ENCODE peak calls at places on chromosomes 7 and 10, in ten cellular contexts. O is lower lobe of right lung, B is endothelial cell, E is fibroblast of villous mesenchyme, M is colonic mucosa, I is ovary, T is esophagus muscularis mucosa, Z is lung, Y is cardiac muscle cell, K is neural crest cell. F is an unnamed sample.

GRCh38 chr7:18357691-18358090 is 137.9 kb upstream of the HDAC9 start:
- DNase-seq in I (no peak), K (no peak), E (no peak), T (no peak), Z (no peak), Y (peak), O (no peak), M (no peak), B (no peak), F (no peak)

GRCh38 chr10:101538481-101538880 is 49.6 kb downstream of the POLL start:
- DNase-seq in Z (no peak), I (no peak), O (no peak), B (no peak), T (no peak), E (no peak), Y (no peak), M (no peak), K (no peak), F (no peak)

GRCh38 chr7:103051520-103051919 is 23.1 kb downstream of the FBXL13 start:
- DNase-seq in Z (no peak), O (no peak), B (no peak), T (no peak), M (no peak), K (no peak), E (no peak), I (no peak), Y (no peak), F (no peak)

GRCh38 chr7:151863386-151864079 is 13.4 kb downstream of the PRKAG2 start:
- DNase-seq in E (no peak), M (no peak), Y (no peak), K (no peak), I (no peak), T (no peak), Z (no peak), B (no peak), O (no peak), F (no peak)

GRCh38 chr10:113493195-113493594 is 59.7 kb upstream of the HABP2 start:
- DNase-seq in Z (no peak), E (no peak), M (no peak), T (no peak), B (no peak), Y (no peak), O (no peak), K (no peak), I (no peak), F (peak)

GRCh38 chr10:71643904-71644303 is 75.7 kb downstream of the C10orf105 start:
- DNase-seq in I (no peak), O (no peak), B (no peak), Z (no peak), K (no peak), Y (no peak), E (no peak), T (no peak), M (no peak), F (no peak)

GRCh38 chr7:82317257-82317721 is 126.3 kb downstream of the CACNA2D1 start:
- DNase-seq in M (no peak), Z (no peak), T (no peak), Y (no peak), O (no peak), B (no peak), E (no peak), I (no peak), K (no peak), F (no peak)

GRCh38 chr7:91446819-91447218 is 182.6 kb downstream of the FZD1 start:
- DNase-seq in K (no peak), I (no peak), O (no peak), Z (no peak), M (no peak), E (no peak), T (no peak), Y (peak), B (no peak), F (no peak)

GRCh38 chr7:17558558-17559332 is 260.3 kb downstream of the AHR start:
- DNase-seq in E (peak), K (no peak), M (peak), T (no peak), O (no peak), I (no peak), Z (peak), Y (no peak), B (no peak), F (no peak)

GRCh38 chr10:32163076-32163773 is 107.0 kb upstream of the KIF5B start:
- DNase-seq in O (no peak), K (no peak), Y (no peak), B (no peak), T (no peak), E (no peak), I (no peak), M (no peak), Z (no peak), F (no peak)

GRCh38 chr7:54827719-54828118 is 68.7 kb upstream of the SEC61G start:
- DNase-seq in T (no peak), Y (no peak), E (no peak), I (no peak), Z (no peak), O (no peak), K (no peak), M (no peak), B (no peak), F (no peak)

GRCh38 chr10:49746626-49747302 is 15.4 kb downstream of the OGDHL start:
- DNase-seq in Y (no peak), O (no peak), K (no peak), M (no peak), B (no peak), E (no peak), I (no peak), T (no peak), Z (no peak), F (no peak)

DNA sequence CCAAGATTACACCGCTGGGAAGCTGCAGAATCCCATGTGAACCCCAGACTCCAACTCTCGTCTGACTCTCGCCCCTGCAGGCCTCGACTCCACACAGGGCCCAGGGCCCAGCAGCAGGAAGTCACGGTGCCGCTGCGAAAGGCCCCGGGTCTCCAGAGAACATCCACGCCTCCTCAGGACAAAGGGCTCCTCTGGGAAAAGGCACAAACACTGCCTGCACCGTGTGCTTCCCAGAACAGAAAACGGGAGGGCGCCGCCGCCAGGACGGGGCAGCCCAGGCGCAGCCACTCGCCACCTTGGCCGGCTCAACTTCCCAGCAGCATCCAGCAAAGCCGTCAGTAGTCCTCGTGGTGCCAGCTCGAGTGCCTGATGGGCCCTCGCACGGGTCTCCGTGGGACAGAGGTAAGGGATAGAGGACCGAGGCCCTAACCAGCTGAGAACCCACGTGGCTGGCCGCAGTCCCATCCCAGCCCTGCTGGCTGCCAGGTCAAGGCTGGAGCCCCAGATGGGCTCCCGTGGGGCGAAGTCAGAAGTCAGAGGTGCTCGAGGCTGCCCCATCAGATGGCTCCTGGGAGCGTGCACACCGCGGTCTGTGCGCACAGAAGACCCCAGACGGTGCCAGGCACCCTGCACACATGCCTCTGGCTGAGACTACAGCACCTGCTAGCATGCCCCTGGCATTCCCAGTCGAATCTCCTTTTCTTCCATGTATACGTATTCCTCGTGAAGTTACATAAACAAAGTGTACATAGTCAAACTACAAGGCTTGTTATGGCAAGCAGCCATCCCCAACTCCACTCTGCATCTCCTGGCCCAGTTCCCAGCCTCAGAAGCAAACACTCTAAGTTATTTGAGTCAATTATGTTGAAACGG is 60.2 kb downstream of the MAD1L1 start:
- DNase-seq in Z (peak), M (peak), K (no peak), Y (peak), B (no peak), I (peak), E (peak), T (no peak), O (no peak), F (peak)
- TF ChIP-seq CTCF in Z (no peak), M (no peak), K (no peak), Y (no peak), B (no peak), I (no peak), E (no peak), T (no peak), O (no peak), F (no peak)

GRCh38 chr7:106947244-106947728 is 82.2 kb downstream of the PIK3CG start:
- DNase-seq in Z (peak), M (peak), B (peak), O (no peak), Y (peak), I (peak), K (peak), E (peak), T (no peak), F (peak)
- TF ChIP-seq CTCF in Z (peak), M (peak), B (peak), O (peak), Y (peak), I (peak), K (peak), E (peak), T (peak), F (peak)

GRCh38 chr10:78260675-78261074 is 227.0 kb downstream of the RPS24 start:
- DNase-seq in O (no peak), I (no peak), B (no peak), Z (no peak), T (no peak), M (no peak), E (no peak), K (no peak), Y (no peak), F (no peak)

GRCh38 chr10:78258303-78259030 is 224.8 kb downstream of the RPS24 start:
- DNase-seq in Y (no peak), T (no peak), E (no peak), O (peak), Z (peak), K (no peak), M (no peak), I (no peak), B (no peak), F (no peak)

GRCh38 chr10:78259394-78259793 is 225.7 kb downstream of the RPS24 start:
- DNase-seq in O (peak), T (no peak), E (no peak), M (no peak), B (no peak), Z (no peak), Y (no peak), I (no peak), K (no peak), F (no peak)

GRCh38 chr10:78261291-78261690 is 227.6 kb downstream of the RPS24 start:
- DNase-seq in Z (no peak), O (no peak), B (no peak), Y (no peak), M (no peak), T (no peak), K (no peak), E (no peak), I (no peak), F (no peak)

DNA sequence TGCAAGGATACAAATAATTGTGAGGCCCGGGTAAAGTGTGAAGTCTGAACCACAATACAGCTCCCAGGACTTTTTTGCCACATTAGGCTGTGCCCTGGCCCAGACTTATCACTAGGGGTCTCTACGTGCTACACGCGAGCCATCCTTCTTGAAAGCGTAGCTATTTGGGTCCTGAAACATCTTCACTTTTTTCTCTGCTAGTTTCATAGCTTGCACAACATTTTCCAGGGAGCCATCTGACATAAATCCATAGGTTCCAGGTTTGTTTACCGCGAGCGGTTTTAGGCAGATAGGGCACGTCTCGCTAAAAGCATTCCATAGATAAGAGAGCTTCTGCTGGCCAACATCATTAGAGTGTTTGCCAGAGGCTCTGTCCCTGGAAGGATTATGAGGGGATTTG is 226.5 kb downstream of the RPS24 start:
- DNase-seq in O (no peak), Y (peak), E (peak), Z (no peak), M (no peak), B (no peak), I (no peak), K (no peak), T (no peak), F (no peak)
- TF ChIP-seq CTCF in O (no peak), Y (peak), E (peak), Z (no peak), M (no peak), B (no peak), I (no peak), K (peak), T (no peak), F (no peak)

DNA sequence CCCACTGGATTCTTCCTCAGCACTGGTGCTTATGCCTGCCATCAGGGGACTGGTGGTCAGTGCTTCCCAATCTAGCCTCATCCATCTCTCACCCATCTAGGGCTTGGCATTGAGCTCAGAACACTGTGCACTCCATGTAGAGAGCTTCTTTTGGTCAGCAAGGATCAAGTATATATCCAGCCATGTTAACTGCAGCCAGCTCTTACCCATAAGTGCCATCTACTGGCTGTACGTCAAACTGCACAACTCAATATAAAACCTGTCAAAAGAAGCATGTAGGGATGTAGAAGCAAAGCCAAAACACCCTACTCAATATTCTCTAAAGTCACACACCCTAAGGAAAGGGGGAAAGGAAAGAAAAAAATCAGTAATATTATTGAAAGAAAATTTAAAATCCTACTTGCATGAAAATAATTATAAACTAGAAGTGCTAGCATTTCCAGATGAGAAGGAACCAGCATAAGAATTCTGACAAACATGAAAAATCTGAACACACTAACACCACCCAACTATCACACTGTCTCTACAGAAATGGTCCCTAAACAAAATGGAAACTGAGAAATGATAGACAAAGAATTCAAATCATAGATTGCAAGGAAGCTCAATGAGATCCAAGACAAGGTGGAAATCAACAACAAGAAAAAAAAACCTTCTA is 531.1 kb upstream of the STEAP1 start:
- DNase-seq in K (no peak), M (no peak), E (peak), Y (peak), I (peak), B (peak), Z (no peak), T (no peak), O (no peak), F (no peak)
- TF ChIP-seq CTCF in K (peak), M (peak), E (peak), Y (peak), I (peak), B (peak), Z (peak), T (no peak), O (peak), F (peak)

GRCh38 chr10:130568246-130568645 is 432.1 kb downstream of the GLRX3 start:
- DNase-seq in M (no peak), T (no peak), B (no peak), I (no peak), O (peak), Z (no peak), E (no peak), Y (no peak), K (no peak), F (no peak)

GRCh38 chr10:130571674-130572073 is 435.5 kb downstream of the GLRX3 start:
- DNase-seq in T (no peak), E (no peak), M (no peak), I (no peak), O (no peak), K (no peak), B (no peak), Z (no peak), Y (no peak), F (no peak)

GRCh38 chr10:130567436-130567835 is 431.2 kb downstream of the GLRX3 start:
- DNase-seq in Y (no peak), K (no peak), I (no peak), Z (no peak), T (no peak), O (no peak), B (no peak), E (no peak), M (no peak), F (no peak)

GRCh38 chr10:130573446-130573845 is 437.3 kb downstream of the GLRX3 start:
- DNase-seq in Y (no peak), O (no peak), M (no peak), B (no peak), T (no peak), Z (no peak), I (no peak), K (no peak), E (no peak), F (no peak)

DNA sequence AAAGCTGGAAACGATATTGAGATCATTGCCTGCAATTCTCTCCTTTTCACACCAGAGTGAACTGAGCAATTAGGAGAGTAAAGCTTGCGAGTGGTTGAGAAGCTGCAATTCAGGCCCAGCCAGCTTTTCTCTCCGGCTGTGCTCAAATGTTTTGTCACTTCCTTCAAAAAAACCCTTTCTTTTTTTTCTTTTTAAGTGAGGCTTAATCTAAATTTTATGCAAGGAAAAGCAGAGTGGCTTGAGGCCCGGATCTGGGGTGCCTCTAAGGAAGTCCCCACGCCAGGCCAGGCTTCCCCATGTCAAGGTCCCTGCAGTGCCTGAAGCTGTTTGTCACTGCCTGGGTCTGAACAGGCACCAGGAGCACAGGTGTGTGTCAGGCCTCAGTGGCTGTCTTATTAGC is 433.9 kb downstream of the GLRX3 start:
- DNase-seq in O (no peak), I (no peak), E (no peak), K (no peak), T (no peak), Y (no peak), B (no peak), M (no peak), Z (no peak), F (no peak)
- TF ChIP-seq CTCF in O (no peak), I (no peak), E (no peak), K (no peak), T (no peak), Y (no peak), B (no peak), M (no peak), Z (no peak), F (no peak)

DNA sequence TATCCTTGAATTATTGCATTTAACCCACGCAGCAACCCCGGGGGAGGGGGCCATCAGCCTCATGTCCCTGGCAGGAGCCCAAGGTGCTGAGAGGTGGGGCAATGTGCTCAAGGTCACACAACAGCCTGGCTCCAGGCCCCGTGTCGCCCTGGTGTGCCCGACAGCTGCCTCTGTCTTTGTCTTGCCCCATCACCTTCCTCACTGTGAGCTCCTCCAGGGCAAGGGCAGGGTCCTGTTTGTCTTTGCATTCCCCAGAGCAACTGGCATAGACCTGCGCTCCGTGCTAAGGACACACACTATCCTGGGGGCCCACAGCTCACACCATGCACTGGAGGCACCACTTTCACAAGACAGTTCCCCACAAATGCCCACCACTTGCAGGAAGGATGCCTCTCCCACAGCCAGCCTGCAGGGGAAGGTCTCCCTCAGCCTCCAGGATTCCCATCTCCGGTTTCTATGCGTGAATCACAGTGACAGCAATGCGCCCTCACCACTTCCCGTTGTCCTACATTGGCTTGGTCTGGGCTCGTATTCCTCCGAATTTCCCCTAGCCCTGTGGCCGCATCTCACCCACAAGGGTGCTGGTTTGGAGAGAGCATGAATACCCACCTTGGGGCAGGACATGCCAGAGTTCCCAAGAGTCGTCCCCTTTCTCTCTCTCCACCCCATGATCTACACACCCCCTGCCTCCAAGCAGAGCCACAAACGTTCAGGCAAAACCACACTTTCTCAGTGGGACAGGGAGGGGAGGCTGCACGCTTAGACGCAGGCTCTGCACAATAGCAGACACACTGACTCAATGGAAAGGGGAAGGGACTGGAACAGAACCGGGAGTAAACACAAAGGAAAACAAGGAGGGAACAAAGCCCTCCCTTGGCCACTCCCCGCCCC is 10.3 kb downstream of the ITPRIP start:
- DNase-seq in E (peak), Z (no peak), O (peak), T (no peak), B (peak), K (peak), I (peak), M (no peak), Y (peak), F (peak)
- TF ChIP-seq CTCF in E (peak), Z (no peak), O (no peak), T (no peak), B (no peak), K (no peak), I (no peak), M (no peak), Y (peak), F (peak)